ENCODE peak calls at places on chromosomes 11 and 22, in ten cellular contexts. U, S, V, D, F, Q, L, K, B and N are unnamed samples.

GRCh38 chr11:70948855-70949551 is 303.4 kb downstream of the SHANK2 start:
- DNase-seq in K (no peak), Q (no peak), B (no peak), U (no peak), D (no peak), V (peak), L (no peak), F (no peak), S (no peak), N (no peak)

GRCh38 chr11:3623126-3623525 is 18.7 kb downstream of the ART5 start:
- DNase-seq in D (no peak), L (no peak), V (no peak), S (no peak), U (no peak), Q (no peak), F (no peak), K (no peak), B (peak), N (no peak)

GRCh38 chr22:25492950-25493790 is 71.3 kb upstream of the GRK3 start:
- DNase-seq in U (no peak), K (no peak), D (no peak), F (no peak), Q (no peak), S (no peak), L (no peak), B (no peak), V (no peak), N (no peak)

GRCh38 chr22:31192513-31192912 is 19.6 kb upstream of the LIMK2 start:
- DNase-seq in L (no peak), S (no peak), K (no peak), U (no peak), F (peak), B (no peak), D (no peak), V (no peak), Q (no peak), N (peak)

GRCh38 chr11:126697937-126698336 is 302.6 kb downstream of the KIRREL3 start:
- DNase-seq in L (no peak), K (no peak), U (no peak), F (no peak), B (no peak), D (no peak), Q (no peak), V (no peak), S (no peak), N (no peak)

GRCh38 chr22:33597274-33597985 is 322.8 kb downstream of the LARGE1 start:
- DNase-seq in U (no peak), L (no peak), D (no peak), S (no peak), V (no peak), K (no peak), B (no peak), F (no peak), Q (no peak), N (no peak)

GRCh38 chr11:75233688-75234295 is 6.8 kb upstream of the TPBGL start:
- DNase-seq in F (peak), B (no peak), D (no peak), K (peak), L (peak), U (peak), Q (peak), S (no peak), V (no peak), N (peak)

GRCh38 chr11:44680982-44681597 is 45.7 kb upstream of the TSPAN18 start:
- DNase-seq in D (no peak), L (peak), F (no peak), Q (no peak), V (no peak), B (no peak), U (peak), K (peak), S (no peak), N (no peak)

GRCh38 chr11:69157156-69157821 is 1.6 kb downstream of the SMIM38 start:
- DNase-seq in Q (peak), V (peak), L (peak), F (peak), U (no peak), S (no peak), D (no peak), B (peak), K (no peak), N (peak)

GRCh38 chr22:22042599-22043295 is 60.2 kb upstream of the TOP3B start:
- DNase-seq in Q (no peak), V (no peak), S (no peak), B (no peak), F (no peak), K (no peak), U (no peak), L (no peak), D (no peak), N (no peak)

GRCh38 chr22:33329398-33329797 is 271.2 kb upstream of the SYN3 start:
- DNase-seq in Q (peak), B (no peak), L (no peak), F (no peak), K (no peak), D (no peak), U (no peak), S (no peak), V (no peak), N (no peak)

GRCh38 chr22:24001314-24001713 is 3.9 kb downstream of the GSTT4 start:
- DNase-seq in B (no peak), F (no peak), S (no peak), D (no peak), L (no peak), U (no peak), V (peak), K (peak), Q (no peak), N (no peak)

GRCh38 chr11:132997396-132997795 is 534.9 kb downstream of the OPCML start:
- DNase-seq in L (no peak), V (no peak), S (no peak), U (no peak), D (no peak), F (no peak), Q (no peak), K (no peak), B (no peak), N (no peak)

GRCh38 chr22:24694971-24695928 is 79.3 kb downstream of the PIWIL3 start:
- DNase-seq in K (peak), S (no peak), F (no peak), V (no peak), U (no peak), Q (no peak), L (no peak), D (no peak), B (peak), N (no peak)

GRCh38 chr11:36164522-36165250 is 124.5 kb downstream of the COMMD9 start:
- DNase-seq in K (no peak), U (peak), Q (no peak), B (no peak), D (no peak), V (no peak), L (no peak), S (no peak), F (peak), N (peak)

GRCh38 chr11:107924306-107924705 is 3.9 kb upstream of the RAB39A start:
- DNase-seq in F (no peak), U (no peak), S (no peak), D (no peak), L (peak), Q (no peak), B (no peak), V (no peak), K (no peak), N (no peak)

DNA sequence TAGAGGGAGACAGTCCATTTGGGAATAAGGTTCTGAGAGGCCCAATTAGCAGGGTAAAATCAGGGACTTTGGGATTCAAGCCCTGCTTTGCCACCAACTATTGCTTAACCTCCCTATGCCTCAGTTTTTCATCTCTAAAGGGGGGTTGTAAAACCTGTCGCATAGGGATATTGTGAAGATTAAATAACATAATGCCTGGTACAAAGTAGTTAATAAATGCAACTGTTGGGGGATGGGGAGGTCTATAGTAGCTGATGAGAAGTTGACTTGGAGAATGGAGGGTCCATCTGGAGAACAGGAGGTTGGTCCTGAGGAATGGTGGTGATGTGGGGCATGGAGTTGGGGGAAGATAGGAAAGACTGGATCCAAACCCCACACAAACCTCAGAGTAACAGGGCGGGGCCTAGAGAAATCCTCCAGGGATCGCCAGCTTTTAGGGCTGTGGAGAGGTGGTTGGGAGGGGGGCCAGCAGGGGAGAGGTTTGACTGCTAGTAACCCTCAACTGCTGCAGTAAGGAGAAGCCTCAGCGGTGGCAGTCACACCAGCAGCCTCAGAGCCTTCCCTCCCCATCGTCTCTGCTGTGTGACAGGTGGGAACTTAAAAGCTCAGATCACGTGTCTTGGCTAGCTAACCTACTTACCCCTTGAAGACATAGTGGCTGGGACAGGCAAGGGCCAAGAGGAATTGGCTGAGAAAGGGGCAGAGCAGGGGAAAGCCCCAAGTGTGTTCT is 1.1 kb upstream of the ABCG4 start:
- DNase-seq in F (no peak), L (peak), V (no peak), K (no peak), B (no peak), Q (no peak), S (no peak), D (no peak), U (no peak), N (no peak)
- TF ChIP-seq CTCF in F (no peak), L (no peak), V (no peak), K (no peak), B (no peak), Q (no peak), S (no peak), D (no peak), U (no peak), N (no peak)

GRCh38 chr11:86274503-86274902 is 27.5 kb upstream of the HIKESHI start:
- DNase-seq in B (no peak), D (no peak), K (peak), Q (peak), F (no peak), V (no peak), U (no peak), L (no peak), S (no peak), N (no peak)

GRCh38 chr11:86278226-86278625 is 23.8 kb upstream of the HIKESHI start:
- DNase-seq in U (no peak), S (no peak), D (no peak), Q (no peak), V (no peak), K (no peak), F (peak), B (no peak), L (no peak), N (no peak)

GRCh38 chr11:86277741-86278140 is 24.3 kb upstream of the HIKESHI start:
- DNase-seq in Q (no peak), U (no peak), B (no peak), L (no peak), F (peak), V (no peak), S (no peak), K (no peak), D (no peak), N (no peak)

GRCh38 chr11:86274999-86275398 is 27.0 kb upstream of the HIKESHI start:
- DNase-seq in D (no peak), B (no peak), V (no peak), K (no peak), U (no peak), Q (no peak), S (no peak), F (no peak), L (no peak), N (no peak)

DNA sequence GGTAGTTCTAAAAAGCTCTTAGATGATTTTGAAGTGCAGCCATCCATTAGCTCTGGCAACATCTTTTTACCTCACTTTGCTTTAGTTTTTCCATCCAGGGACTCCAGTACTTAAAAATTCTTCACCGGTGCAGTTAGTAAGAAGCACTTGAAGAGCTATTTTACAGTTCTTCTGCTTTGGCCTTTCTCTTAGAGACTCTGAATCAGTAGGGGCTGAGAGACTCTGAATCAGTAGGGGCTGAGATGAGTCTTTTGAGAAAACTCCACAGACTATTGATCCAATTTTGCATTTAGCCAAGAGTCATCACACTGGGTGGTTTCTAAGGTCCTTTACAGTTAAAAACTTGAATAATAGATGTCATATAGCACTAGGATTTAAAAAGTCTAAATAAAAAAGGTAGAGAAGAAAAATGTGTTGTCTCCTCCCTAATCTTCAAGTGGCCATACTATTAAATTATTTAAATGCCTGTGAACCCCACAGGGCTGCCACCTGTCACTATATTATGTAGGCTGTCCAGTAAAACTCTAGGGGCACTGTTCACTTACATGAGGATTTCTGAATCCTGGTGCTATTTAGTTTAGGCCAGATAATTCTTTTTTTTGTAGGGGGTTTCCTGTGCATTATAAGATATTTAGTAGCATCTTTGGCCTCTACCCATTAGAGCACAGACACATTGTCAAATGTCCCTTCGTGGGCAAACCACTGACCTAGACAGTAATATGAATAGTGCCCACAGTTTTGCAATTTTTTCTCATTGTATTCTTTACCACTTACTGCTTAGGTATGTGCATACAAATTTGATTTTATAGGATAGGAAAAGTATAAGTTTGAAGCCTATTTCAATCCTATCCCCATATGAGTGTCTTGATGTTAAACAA is 26.3 kb upstream of the HIKESHI start:
- DNase-seq in Q (no peak), F (no peak), B (no peak), D (no peak), L (no peak), S (no peak), K (no peak), V (no peak), U (no peak), N (no peak)
- TF ChIP-seq CTCF in Q (no peak), F (no peak), B (no peak), D (no peak), L (no peak), S (no peak), K (no peak), V (no peak), U (no peak), N (no peak)

GRCh38 chr11:113805640-113806039 is 26.0 kb downstream of the CLDN25 start:
- DNase-seq in Q (no peak), D (no peak), U (peak), B (no peak), F (peak), V (no peak), S (no peak), L (no peak), K (no peak), N (peak)

GRCh38 chr11:113802621-113803020 is 23.0 kb downstream of the CLDN25 start:
- DNase-seq in V (no peak), U (no peak), F (no peak), S (no peak), B (no peak), L (no peak), D (no peak), K (no peak), Q (no peak), N (no peak)

GRCh38 chr11:113806403-113806802 is 26.8 kb downstream of the CLDN25 start:
- DNase-seq in V (no peak), Q (peak), B (no peak), D (no peak), F (peak), S (no peak), U (peak), K (peak), L (peak), N (peak)
- TF ChIP-seq CTCF in V (no peak), Q (peak), B (peak), D (no peak), F (peak), S (no peak), U (peak), K (peak), L (peak), N (peak)

DNA sequence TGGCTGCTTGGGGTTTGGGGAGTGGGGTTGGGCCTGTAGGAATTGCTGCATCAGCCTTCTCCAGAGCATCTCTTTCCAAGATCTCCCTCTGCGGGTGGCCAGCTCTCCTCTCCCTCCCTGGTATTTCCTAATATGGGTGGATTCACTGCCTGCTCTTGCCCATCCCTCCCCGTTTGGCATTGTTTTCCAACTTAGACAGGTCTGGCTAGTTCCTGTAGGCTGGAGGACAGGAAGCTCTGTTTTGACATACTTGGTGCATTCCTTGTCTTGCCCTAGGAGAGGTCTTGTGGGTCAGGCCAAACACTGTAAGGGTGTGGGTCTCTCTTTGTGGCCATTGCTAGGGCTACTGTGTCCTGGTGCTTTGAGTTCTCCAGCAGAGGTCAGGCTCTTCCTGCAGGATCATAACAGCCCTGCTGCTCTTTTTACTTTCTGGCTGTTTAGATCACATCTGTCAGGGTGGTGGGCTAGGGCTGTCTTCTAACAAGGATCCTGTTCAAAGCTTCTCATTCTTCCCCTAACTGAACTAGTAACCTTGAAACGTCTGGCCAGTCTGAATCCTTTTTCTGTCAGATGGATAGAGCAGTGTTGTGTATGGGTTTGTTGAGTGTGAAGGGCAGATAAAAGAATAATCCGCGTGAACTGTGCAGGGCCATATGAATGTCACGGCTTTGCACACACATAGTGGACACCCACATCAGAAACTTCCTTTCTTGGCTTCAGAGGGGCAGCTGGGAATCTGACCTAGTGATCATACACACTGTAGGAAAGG is 18.3 kb upstream of the MICALL1 start:
- DNase-seq in L (no peak), K (no peak), F (peak), S (no peak), D (peak), B (no peak), V (no peak), Q (no peak), U (peak), N (peak)
- TF ChIP-seq CTCF in L (no peak), K (no peak), F (peak), S (no peak), D (peak), B (peak), V (no peak), Q (peak), U (peak), N (peak)

DNA sequence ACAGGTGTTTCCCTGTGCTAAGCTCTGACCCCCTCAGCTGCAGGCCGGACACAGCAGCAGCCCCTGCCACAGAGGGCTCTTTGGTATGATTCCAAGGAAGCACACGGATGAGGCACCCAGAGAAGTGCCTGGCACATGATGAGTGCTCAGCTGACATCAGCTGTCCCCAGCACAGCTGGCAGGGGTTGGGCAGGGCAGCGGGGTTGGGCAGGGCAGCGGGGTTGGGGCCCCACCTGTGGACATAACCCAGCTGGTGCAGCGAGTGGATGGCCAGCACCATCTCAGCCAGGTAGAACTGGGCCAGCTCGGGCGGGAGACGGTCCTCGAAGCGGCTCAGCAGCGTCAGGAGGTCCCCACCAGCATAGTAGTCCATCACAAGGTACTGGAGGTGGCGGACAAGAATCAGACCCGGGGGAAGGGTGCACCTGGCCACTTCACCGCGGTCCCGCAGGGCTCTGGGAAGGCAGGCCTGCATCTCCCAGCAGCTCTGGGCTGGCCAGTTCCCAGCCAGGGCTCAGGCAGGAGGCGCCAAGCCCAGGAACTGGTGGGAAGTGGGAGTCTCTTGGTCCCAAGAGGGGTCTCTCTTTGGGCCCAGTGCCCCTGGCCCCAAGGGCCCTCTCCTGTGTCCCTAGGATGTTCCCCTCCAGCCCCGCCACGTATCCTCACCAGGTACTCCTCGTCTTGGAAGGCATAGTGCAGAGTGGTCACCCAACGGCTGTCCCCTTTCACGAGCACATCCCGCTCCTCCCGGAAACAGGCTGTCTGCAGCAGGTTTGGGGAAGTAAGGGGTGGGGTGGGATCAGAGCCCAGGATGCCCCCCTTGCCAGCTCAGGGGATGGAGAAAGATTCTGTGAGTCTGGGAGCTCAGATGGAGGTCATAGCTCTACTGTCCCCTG is 4.3 kb downstream of the CDC42BPG start:
- DNase-seq in Q (no peak), B (no peak), F (no peak), S (no peak), V (peak), K (no peak), U (no peak), L (no peak), D (no peak), N (no peak)
- TF ChIP-seq CTCF in Q (no peak), B (no peak), F (no peak), S (no peak), V (no peak), K (no peak), U (no peak), L (no peak), D (no peak), N (no peak)